ENCODE peak calls at places on chromosomes 3 and 15, in nine cellular contexts. E is HEK293T; Q is AG08395; R is activated T-helper 1 cell treated with anti-CD3 and anti-CD28 coated beads, Interleukin-12 subunit alpha, Interleukin-12 subunit beta, Interleukin-2, Interleukin-4 antibody, amounts not matched to agents 30 ng/mL and 10 ng/mL and 1 ng/mL, durations not matched to agents 14 hours and 24 hours and 36 hours; K is DND-41; G is AG04450; P is spleen; U is MG63; A is natural killer cell treated with Interleukin-12 subunit alpha and Interleukin-12 subunit beta and Interleukin-15 and Interleukin-18, amount 100 ng/mL, for 72 hours. L is an unnamed sample.

GRCh38 chr3:44208568-44208967 is 33.1 kb upstream of the TOPAZ1 start:
- DNase-seq in E (no peak), Q (no peak), R (no peak), K (no peak), G (no peak), P (no peak), U (no peak), A (no peak), L (no peak)

GRCh38 chr15:48297668-48298067 is 33.6 kb upstream of the DUT start:
- DNase-seq in E (no peak), Q (no peak), R (no peak), K (no peak), G (no peak), P (no peak), U (no peak), A (no peak), L (no peak)

GRCh38 chr3:192916455-192917257 is 1.0 kb downstream of the MB21D2 start:
- DNase-seq in E (peak; percentile 33), Q (peak; percentile 62), R (peak; percentile 22), K (no peak), G (no peak), P (peak; percentile 80), U (peak; percentile 68), A (no peak), L (peak; percentile 71)

GRCh38 chr15:92001307-92001706 is 147.8 kb downstream of the SLCO3A1 start:
- DNase-seq in E (no peak), Q (no peak), R (no peak), K (no peak), G (no peak), P (no peak), U (no peak), A (no peak), L (no peak)

GRCh38 chr3:22981176-22981575 is 222.0 kb upstream of the UBE2E2 start:
- DNase-seq in E (no peak), Q (no peak), R (no peak), K (no peak), G (no peak), P (no peak), U (no peak), A (no peak), L (no peak)

GRCh38 chr3:15982667-15983145 is 184.9 kb upstream of the ANKRD28 start:
- DNase-seq in E (no peak), Q (peak; percentile 95), R (no peak), K (no peak), G (peak; percentile 84), P (no peak), U (peak; percentile 92), A (no peak), L (no peak)

GRCh38 chr15:99057697-99058420 is 47.0 kb upstream of the SYNM start:
- DNase-seq in E (no peak), Q (no peak), R (no peak), K (peak; percentile 35), G (no peak), P (peak; percentile 55), U (no peak), A (no peak), L (no peak)

GRCh38 chr3:188680189-188680588 is 491.6 kb upstream of the TPRG1 start:
- DNase-seq in E (no peak), Q (peak; percentile 16), R (no peak), K (no peak), G (no peak), P (no peak), U (no peak), A (no peak), L (no peak)

GRCh38 chr15:71496336-71496955 is 313.9 kb upstream of the NR2E3 start:
- DNase-seq in E (no peak), Q (peak; percentile 54), R (no peak), K (no peak), G (no peak), P (no peak), U (no peak), A (no peak), L (no peak)

GRCh38 chr15:101406014-101406413 is 83.5 kb downstream of the PCSK6 start:
- DNase-seq in E (no peak), Q (no peak), R (no peak), K (no peak), G (no peak), P (no peak), U (no peak), A (no peak), L (no peak)

GRCh38 chr3:52650437-52650836 is 35.3 kb downstream of the PBRM1 start:
- DNase-seq in E (no peak), Q (no peak), R (no peak), K (no peak), G (no peak), P (no peak), U (no peak), A (no peak), L (no peak)

GRCh38 chr15:57227899-57228298 is 148.4 kb upstream of the CGNL1 start:
- DNase-seq in E (no peak), Q (peak; percentile 14), R (no peak), K (peak; percentile 25), G (no peak), P (no peak), U (no peak), A (no peak), L (no peak)

GRCh38 chr3:170397579-170398177 is 21.0 kb upstream of the CLDN11 start:
- DNase-seq in E (no peak), Q (no peak), R (no peak), K (no peak), G (no peak), P (no peak), U (no peak), A (no peak), L (no peak)